ENCODE peak calls at places on chromosome 19, in seven cellular contexts. C is tibial artery; N is NCI-H1105; W is stimulated activated CD8-positive, alpha-beta memory T cell treated with anti-CD3 and anti-CD28 coated beads, Interleukin-2, amount 100 ng/mL, for 48 hours; V is GM04503; G is iPS DF 6.9; L is heart left ventricle. T is an unnamed sample.

GRCh38 chr19:41428481-41428859 is 1.3 kb upstream of the B3GNT8 start:
- DNase-seq in G (no peak), W (no peak), V (no peak), C (no peak), L (no peak), N (no peak), T (no peak)

GRCh38 chr19:18441804-18442788 is 4.2 kb upstream of the ISYNA1 start:
- DNase-seq in G (no peak), C (no peak), W (no peak), V (no peak), N (no peak), L (no peak), T (no peak)

GRCh38 chr19:343941-344624 is 513 bp downstream of the MIER2 start:
- DNase-seq in W (peak), C (no peak), L (no peak), V (peak), G (no peak), N (peak), T (peak)

GRCh38 chr19:1471514-1472107 is 7.4 kb downstream of the C19orf25 start:
- DNase-seq in G (no peak), N (no peak), L (no peak), C (no peak), V (no peak), W (no peak), T (no peak)

GRCh38 chr19:13064092-13064489 is 38.6 kb downstream of the LYL1 start:
- DNase-seq in L (peak), N (no peak), C (no peak), G (no peak), W (no peak), V (no peak), T (no peak)

GRCh38 chr19:55189424-55189823 is 9.3 kb upstream of the SYT5 start:
- DNase-seq in G (no peak), V (peak), L (peak), W (no peak), N (no peak), C (peak), T (no peak)

GRCh38 chr19:7242601-7243258 is 51.5 kb downstream of the INSR start:
- DNase-seq in C (peak), V (peak), W (no peak), G (no peak), N (no peak), L (no peak), T (no peak)

GRCh38 chr19:2813235-2814160 is 6.2 kb upstream of the ZNF554 start:
- DNase-seq in W (no peak), C (no peak), N (no peak), G (no peak), V (no peak), L (no peak), T (no peak)

GRCh38 chr19:46133777-46134231 is 9.3 kb upstream of the IGFL3 start:
- DNase-seq in V (no peak), L (no peak), W (no peak), G (peak), N (no peak), C (no peak), T (no peak)

GRCh38 chr19:52987221-52987620 is 24.5 kb upstream of the ZNF816 start:
- DNase-seq in N (no peak), G (no peak), C (no peak), V (no peak), L (no peak), W (no peak), T (no peak)

GRCh38 chr19:33484226-33484774 is 37.3 kb downstream of the PEPD start:
- DNase-seq in C (no peak), L (no peak), N (no peak), G (no peak), W (no peak), V (no peak), T (peak)

GRCh38 chr19:46599716-46600392 is 1.3 kb upstream of the CALM3 start:
- DNase-seq in G (no peak), C (no peak), W (no peak), N (no peak), V (no peak), L (no peak), T (no peak)

GRCh38 chr19:38251564-38252051 is 4.6 kb downstream of the PPP1R14A start:
- DNase-seq in G (no peak), C (peak), V (no peak), W (no peak), N (no peak), L (peak), T (no peak)

GRCh38 chr19:48726573-48726972 is 7.0 kb upstream of the MAMSTR start:
- DNase-seq in C (no peak), G (no peak), N (no peak), W (no peak), L (no peak), V (no peak), T (no peak)

GRCh38 chr19:815079-815774 is 6.5 kb downstream of the PLPPR3 start:
- DNase-seq in C (no peak), W (no peak), V (no peak), L (no peak), N (no peak), G (no peak), T (peak)

GRCh38 chr19:55546822-55547614 is 1.7 kb upstream of the SBK3 start:
- DNase-seq in V (peak), L (peak), N (no peak), W (no peak), C (peak), G (no peak), T (no peak)

GRCh38 chr19:2053601-2054389 is 2.8 kb upstream of the MKNK2 start:
- DNase-seq in V (no peak), C (peak), G (no peak), L (peak), N (no peak), W (no peak), T (peak)

GRCh38 chr19:56566904-56567273 is 379 bp upstream of the ZNF470 start:
- DNase-seq in V (no peak), N (no peak), C (peak), W (peak), G (no peak), L (peak), T (peak)

GRCh38 chr19:46351241-46352041 is 4.6 kb downstream of the PPP5C start:
- DNase-seq in N (no peak), W (no peak), V (no peak), C (peak), G (no peak), L (peak), T (peak)